ENCODE peak calls at places on chromosomes 2 and 18, in six cellular contexts. X is H1; U is OCI-LY7; Q is CD4-positive, alpha-beta T cell; K is AG04450; Y is progenitor cell of endocrine pancreas. V is an unnamed sample.

GRCh38 chr2:8633735-8634313 is 48.0 kb upstream of the ID2 start:
- DNase-seq in X (no peak), Y (no peak), Q (no peak), K (peak), U (no peak), V (no peak)

GRCh38 chr2:157627594-157628281 is 926 bp downstream of the ACVR1C start:
- DNase-seq in X (no peak), Y (no peak), Q (peak), U (no peak), K (no peak), V (peak)

GRCh38 chr2:36456227-36456788 is 100.7 kb downstream of the CRIM1 start:
- DNase-seq in K (no peak), Q (no peak), Y (no peak), X (no peak), U (no peak), V (no peak)

GRCh38 chr2:219576505-219577388 is 4.6 kb downstream of the INHA start:
- DNase-seq in K (no peak), Y (peak), X (peak), Q (no peak), U (no peak), V (no peak)

GRCh38 chr2:207153266-207153990 is 12.3 kb downstream of the KLF7 start:
- DNase-seq in U (no peak), X (no peak), K (no peak), Y (no peak), Q (no peak), V (no peak)

GRCh38 chr2:180505203-180505602 is 475.2 kb upstream of the UBE2E3 start:
- DNase-seq in X (no peak), K (no peak), U (no peak), Q (no peak), Y (no peak), V (no peak)

GRCh38 chr2:239566995-239567580 is 166.3 kb upstream of the HDAC4 start:
- DNase-seq in X (no peak), Y (no peak), Q (no peak), U (no peak), K (no peak), V (no peak)

GRCh38 chr2:233270951-233271350 is 19.5 kb downstream of the ATG16L1 start:
- DNase-seq in K (no peak), Q (no peak), X (no peak), U (no peak), Y (no peak), V (no peak)

GRCh38 chr2:6845312-6845711 is 20.4 kb downstream of the CMPK2 start:
- DNase-seq in K (no peak), Q (no peak), U (peak), Y (no peak), X (no peak), V (no peak)

GRCh38 chr18:12819822-12820221 is 64.2 kb downstream of the PTPN2 start:
- DNase-seq in U (no peak), K (no peak), Q (no peak), X (no peak), Y (no peak), V (no peak)

GRCh38 chr2:237232166-237232565 is 146.5 kb downstream of the COPS8 start:
- DNase-seq in U (no peak), K (no peak), X (no peak), Q (no peak), Y (no peak), V (no peak)
- TF ChIP-seq CTCF in U (no peak), K (no peak), X (no peak), Q (no peak), Y (no peak), V (no peak)

DNA sequence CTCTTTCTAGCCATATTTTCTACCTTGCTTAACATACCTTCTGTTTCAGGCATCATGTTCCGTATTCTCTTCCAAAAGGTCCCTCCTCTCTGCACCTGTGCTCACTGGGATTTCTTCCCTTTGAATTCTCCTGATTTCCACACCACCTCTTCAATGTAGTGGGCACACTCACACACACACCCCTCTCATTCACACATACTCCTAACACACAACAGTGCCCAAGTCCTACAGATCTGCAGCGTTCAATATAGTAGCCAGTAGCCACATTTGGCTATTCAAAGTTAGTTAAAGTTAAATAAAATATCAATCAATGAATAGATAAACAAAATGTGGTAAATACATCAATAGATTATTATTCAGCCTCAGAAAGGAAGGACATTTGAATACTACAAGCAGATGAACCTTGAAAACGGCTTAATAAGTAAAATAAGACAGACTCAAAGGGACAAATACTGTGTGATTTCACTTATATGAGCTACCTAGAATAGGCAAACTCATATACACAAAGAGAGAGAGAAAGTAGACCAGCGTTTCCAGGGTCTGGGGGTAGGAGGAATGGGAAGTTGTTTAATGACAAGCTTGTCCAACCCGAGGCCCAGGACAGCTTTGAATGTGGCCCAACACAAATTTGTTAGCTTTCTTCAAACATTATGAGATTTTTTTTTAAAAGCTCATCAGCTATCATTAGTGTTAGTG is 34.4 kb downstream of the MYCN start:
- DNase-seq in U (no peak), Q (no peak), Y (no peak), X (no peak), K (no peak), V (no peak)
- TF ChIP-seq CTCF in U (no peak), Q (no peak), Y (no peak), X (no peak), K (no peak), V (no peak)

DNA sequence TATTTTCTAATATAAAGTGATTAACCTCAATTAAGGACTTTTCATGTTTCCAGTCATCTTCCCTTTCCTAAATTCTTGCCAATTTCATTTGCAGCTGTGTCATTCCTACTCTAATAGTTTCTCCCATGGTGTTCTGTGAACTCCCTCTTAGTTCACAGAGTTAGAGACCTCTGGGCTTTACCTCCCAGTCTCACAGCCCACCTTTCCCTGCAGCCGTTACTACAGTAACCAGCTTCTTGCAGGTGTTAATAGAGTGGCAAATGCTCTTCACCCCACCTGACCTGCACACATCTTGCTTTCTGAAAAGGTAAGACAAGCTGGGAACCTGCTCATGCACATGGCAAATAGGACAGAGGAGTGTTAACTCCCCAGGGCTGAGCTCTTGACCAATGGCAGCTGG is 250.1 kb downstream of the FBXO15 start:
- DNase-seq in Y (no peak), X (no peak), K (no peak), Q (no peak), U (no peak), V (no peak)
- TF ChIP-seq CTCF in Y (no peak), X (no peak), K (no peak), Q (no peak), U (no peak), V (no peak)

DNA sequence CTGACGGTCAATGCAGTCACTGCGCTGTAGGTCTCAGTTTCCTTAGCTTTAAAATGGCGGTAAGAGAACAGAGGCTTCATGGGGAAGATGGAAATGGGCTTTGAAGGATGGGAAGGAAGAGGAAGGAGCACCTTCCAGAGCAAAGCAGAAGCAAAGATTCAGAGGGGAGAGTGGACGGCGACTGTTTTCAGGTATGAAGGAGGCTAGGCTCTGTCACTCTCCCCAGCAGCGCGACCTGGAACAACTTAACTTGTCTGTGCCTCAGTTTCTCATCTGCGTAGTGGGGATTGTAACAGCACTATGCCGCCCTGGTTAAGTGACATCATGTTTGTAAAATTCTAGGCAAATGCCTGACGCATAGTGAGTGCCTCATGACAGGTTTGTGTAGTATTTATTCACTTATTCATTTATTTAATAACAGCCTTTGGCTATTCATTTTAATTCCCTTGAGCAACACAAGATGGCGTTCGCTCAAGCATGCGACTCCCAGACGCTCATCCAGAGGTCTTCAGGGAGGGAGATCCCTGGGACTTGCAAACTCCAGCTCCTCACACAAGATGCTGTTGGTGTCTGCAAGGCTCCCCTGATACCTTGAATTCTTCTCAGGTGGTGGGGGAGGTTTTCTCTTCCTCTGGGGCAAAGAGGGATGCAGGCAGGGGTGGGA is 336.3 kb downstream of the DYSF start:
- DNase-seq in K (no peak), U (no peak), Y (no peak), Q (no peak), X (no peak), V (no peak)
- TF ChIP-seq CTCF in K (peak), U (no peak), Y (peak), Q (no peak), X (no peak), V (no peak)

DNA sequence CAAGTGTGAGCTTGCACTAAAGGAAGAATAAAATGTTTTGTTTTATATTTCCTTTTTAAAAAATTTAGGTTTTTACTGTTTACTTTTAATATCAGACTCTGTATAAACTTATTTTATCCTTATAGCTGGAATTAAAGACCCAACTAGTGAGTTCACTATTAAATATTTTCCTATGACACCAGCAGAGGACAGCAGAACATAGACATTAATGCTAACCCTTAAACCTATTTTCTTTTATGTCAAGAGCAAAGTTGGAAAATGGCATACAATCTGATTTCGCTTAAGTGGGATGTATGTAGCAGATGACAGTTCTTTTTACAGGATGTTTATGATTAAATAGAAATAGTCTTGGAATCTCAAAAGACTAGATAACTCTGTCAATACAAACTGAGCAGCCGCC is 188.2 kb upstream of the XIRP2 start:
- DNase-seq in Y (no peak), X (no peak), K (no peak), U (no peak), Q (no peak), V (no peak)
- TF ChIP-seq CTCF in Y (peak), X (peak), K (peak), U (peak), Q (no peak), V (peak)

DNA sequence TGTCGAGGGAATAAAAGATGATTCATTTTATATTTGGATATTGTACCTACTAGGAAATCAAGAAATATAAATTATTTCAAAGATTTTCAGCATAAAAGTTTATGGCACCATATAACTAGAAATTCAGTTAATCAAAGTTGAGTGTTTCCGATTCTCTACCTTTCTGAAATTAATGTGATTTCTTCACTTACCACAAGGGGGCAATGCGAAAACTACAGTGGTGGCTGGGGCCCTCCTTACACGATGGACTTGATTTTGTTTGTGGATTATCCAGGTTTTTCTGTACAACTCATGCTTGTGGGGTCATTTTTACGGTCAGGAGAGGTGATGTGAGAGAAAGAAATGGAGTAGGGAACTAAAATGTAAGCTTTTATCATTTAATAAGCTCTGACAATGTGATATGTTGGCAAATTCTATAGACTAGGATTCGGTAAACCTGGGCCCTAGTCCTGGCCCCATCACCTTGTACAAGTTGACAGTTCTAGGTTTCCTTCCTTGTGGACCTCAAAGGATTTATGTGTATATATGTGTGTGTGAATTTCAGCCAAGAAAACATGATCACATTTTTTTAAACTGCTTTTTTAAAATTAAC is 47.6 kb downstream of the G6PC2 start:
- DNase-seq in Q (no peak), Y (no peak), U (peak), K (no peak), X (no peak), V (no peak)
- TF ChIP-seq CTCF in Q (peak), Y (peak), U (peak), K (peak), X (peak), V (peak)

DNA sequence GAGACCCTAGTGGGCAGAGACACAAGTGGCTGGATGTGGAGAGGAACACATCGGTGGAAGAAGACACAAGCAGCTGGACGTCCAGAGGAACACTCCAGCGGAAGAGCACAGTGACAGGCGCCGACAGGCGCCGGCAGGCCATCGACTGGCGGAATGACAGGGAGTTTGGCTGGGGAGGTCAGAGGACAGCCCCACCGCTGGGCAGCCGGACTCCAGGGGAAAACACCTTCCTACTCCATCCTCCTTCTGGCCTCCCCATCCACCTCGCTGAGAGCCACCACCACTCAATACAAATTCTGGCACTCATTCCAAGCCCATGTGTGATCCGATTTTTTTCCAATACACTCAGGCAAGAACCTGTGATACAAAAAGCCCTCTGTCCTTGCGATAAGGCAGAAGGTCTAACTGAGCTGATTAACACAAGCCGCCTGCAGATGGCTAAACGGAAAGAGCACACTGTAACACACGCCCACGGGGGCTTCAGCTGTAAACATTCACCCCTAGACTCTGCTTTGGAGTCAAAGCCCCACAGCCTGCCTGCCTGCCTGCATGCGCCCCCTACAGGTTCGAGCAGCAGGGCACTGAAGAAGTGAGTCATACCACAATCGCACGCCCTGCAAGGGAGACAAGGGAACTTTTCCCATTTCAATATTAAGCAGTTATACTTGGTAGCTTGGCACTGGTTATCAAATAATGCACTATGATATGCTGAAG is 50.2 kb upstream of the LRP1B start:
- DNase-seq in U (peak), X (peak), Q (no peak), K (no peak), Y (peak), V (no peak)
- TF ChIP-seq CTCF in U (peak), X (peak), Q (no peak), K (peak), Y (peak), V (peak)

DNA sequence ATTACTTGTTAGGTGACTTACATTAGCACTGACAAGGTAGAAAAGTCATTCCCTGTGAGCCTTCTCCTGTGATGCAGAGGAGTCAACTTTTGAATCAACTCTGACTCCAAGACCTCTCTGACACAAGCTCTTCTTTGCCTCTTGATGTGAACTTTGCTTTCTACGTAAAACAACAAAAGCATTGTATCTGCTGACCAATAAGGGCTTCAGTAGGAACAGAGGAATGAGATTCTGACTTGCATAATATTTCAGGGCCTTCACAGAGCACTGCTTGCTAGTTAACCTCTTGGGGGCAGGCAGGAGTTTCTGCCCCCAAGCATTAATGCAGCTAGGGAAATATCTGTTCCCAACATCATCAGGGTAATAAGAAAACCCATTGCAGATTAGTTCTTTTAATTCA is 791.5 kb downstream of the BCL11A start:
- DNase-seq in X (no peak), Q (no peak), U (no peak), Y (no peak), K (no peak), V (no peak)
- TF ChIP-seq CTCF in X (no peak), Q (no peak), U (peak), Y (no peak), K (no peak), V (no peak)

GRCh38 chr2:210233487-210233886 is 8.2 kb upstream of the ACADL start:
- DNase-seq in K (no peak), Y (no peak), U (no peak), X (no peak), Q (no peak), V (no peak)
- TF ChIP-seq CTCF in K (no peak), Y (no peak), U (no peak), X (no peak), Q (no peak), V (no peak)

V was measured in GM13977.